ENCODE peak calls at places on chromosomes 2 and 18, in eight cellular contexts. Q is CD8-positive, alpha-beta T cell; M is fibroblast of lung; U is pancreas; S is Panc1; K is upper lobe of right lung; G is IMR-90; A is keratinocyte. I is an unnamed sample.

GRCh38 chr2:223306371-223306770 is 254.4 kb downstream of the KCNE4 start:
- DNase-seq in Q (no peak), M (peak; percentile 36), U (no peak), S (no peak), K (no peak), G (peak; percentile 49), A (no peak), I (no peak)

GRCh38 chr2:119264781-119265692 is 41.4 kb downstream of the STEAP3 start:
- DNase-seq in Q (peak; percentile 59), M (peak; percentile 31), U (peak; percentile 59), S (peak; percentile 28), K (peak; percentile 68), G (peak; percentile 48), A (no peak), I (no peak)

GRCh38 chr18:44238449-44238848 is 442.2 kb upstream of the SETBP1 start:
- DNase-seq in Q (no peak), M (peak; percentile 59), U (no peak), S (no peak), K (no peak), G (no peak), A (no peak), I (no peak)

GRCh38 chr2:209870067-209870466 is 98.4 kb downstream of the UNC80 start:
- DNase-seq in Q (no peak), M (no peak), U (no peak), S (no peak), K (no peak), G (no peak), A (no peak), I (no peak)

GRCh38 chr2:10900216-10901109 is 11.3 kb upstream of the KCNF1 start:
- DNase-seq in Q (no peak), M (no peak), U (no peak), S (no peak), K (no peak), G (peak; percentile 10), A (no peak), I (no peak)

GRCh38 chr2:110876167-110876999 is 144.0 kb downstream of the ACOXL start:
- DNase-seq in Q (no peak), M (no peak), U (no peak), S (no peak), K (no peak), G (no peak), A (no peak), I (no peak)

GRCh38 chr2:111624401-111625156 is 259.4 kb downstream of the ANAPC1 start:
- DNase-seq in Q (no peak), M (peak; percentile 69), U (no peak), S (no peak), K (no peak), G (peak; percentile 86), A (no peak), I (no peak)

GRCh38 chr18:23194150-23194968 is 59.1 kb downstream of the CABLES1 start:
- DNase-seq in Q (no peak), M (peak; percentile 53), U (no peak), S (no peak), K (no peak), G (peak; percentile 65), A (no peak), I (no peak)

GRCh38 chr2:222805591-222806304 is 55.1 kb upstream of the ACSL3 start:
- DNase-seq in Q (no peak), M (no peak), U (no peak), S (no peak), K (no peak), G (no peak), A (peak; percentile 40), I (no peak)

GRCh38 chr2:39595116-39595515 is 70.6 kb upstream of the TMEM178A start:
- DNase-seq in Q (no peak), M (no peak), U (no peak), S (no peak), K (no peak), G (no peak), A (no peak), I (no peak)

GRCh38 chr2:200252661-200253067 is 53.8 kb upstream of the SPATS2L start:
- DNase-seq in Q (no peak), M (peak; percentile 60), U (peak; percentile 63), S (no peak), K (no peak), G (peak; percentile 93), A (no peak), I (no peak)

GRCh38 chr2:76295762-76296161 is 585.0 kb upstream of the GCFC2 start:
- DNase-seq in Q (no peak), M (no peak), U (no peak), S (no peak), K (no peak), G (no peak), A (no peak), I (no peak)

GRCh38 chr2:12501469-12502147 is 215.1 kb upstream of the TRIB2 start:
- DNase-seq in Q (peak; percentile 84), M (no peak), U (no peak), S (no peak), K (no peak), G (peak; percentile 32), A (no peak), I (peak; percentile 71)

GRCh38 chr2:69086466-69086865 is 73.5 kb downstream of the ANTXR1 start:
- DNase-seq in Q (no peak), M (peak; percentile 63), U (no peak), S (no peak), K (no peak), G (no peak), A (no peak), I (no peak)

GRCh38 chr2:174518397-174518796 is 31.6 kb upstream of the GPR155 start:
- DNase-seq in Q (no peak), M (no peak), U (no peak), S (no peak), K (no peak), G (no peak), A (no peak), I (no peak)

GRCh38 chr2:150192701-150193100 is 294.8 kb downstream of the RND3 start:
- DNase-seq in Q (no peak), M (no peak), U (no peak), S (no peak), K (no peak), G (no peak), A (no peak), I (no peak)

GRCh38 chr2:38155025-38155424 is 79.1 kb upstream of the CYP1B1 start:
- DNase-seq in Q (no peak), M (peak; percentile 55), U (no peak), S (no peak), K (no peak), G (no peak), A (no peak), I (no peak)

GRCh38 chr2:71513721-71514120 is 60.4 kb downstream of the DYSF start:
- DNase-seq in Q (no peak), M (no peak), U (no peak), S (no peak), K (peak; percentile 40), G (no peak), A (no peak), I (no peak)

GRCh38 chr18:56108486-56109367 is 520.7 kb upstream of the TCF4 start:
- DNase-seq in Q (no peak), M (peak; percentile 24), U (no peak), S (no peak), K (no peak), G (no peak), A (no peak), I (no peak)

GRCh38 chr2:174334781-174335604 is at the start of gene SP9:
- DNase-seq in Q (no peak), M (peak; percentile 71), U (no peak), S (no peak), K (no peak), G (peak; percentile 46), A (no peak), I (peak; percentile 24)

GRCh38 chr2:28162538-28162937 is 230.1 kb upstream of the FOSL2 start:
- DNase-seq in Q (no peak), M (no peak), U (no peak), S (no peak), K (no peak), G (no peak), A (no peak), I (no peak)
- H3K4me1 ChIP-seq in Q (no peaks in the 10 kb centered on the region), M (peaks cover 19% of the 10 kb centered on the region), U (no peaks in the 10 kb centered on the region), S (no peaks in the 10 kb centered on the region), K (peaks cover 15% of the 10 kb centered on the region), G (peaks cover 16% of the 10 kb centered on the region), A (peaks cover 26% of the 10 kb centered on the region), I (no peaks in the 10 kb centered on the region)

DNA sequence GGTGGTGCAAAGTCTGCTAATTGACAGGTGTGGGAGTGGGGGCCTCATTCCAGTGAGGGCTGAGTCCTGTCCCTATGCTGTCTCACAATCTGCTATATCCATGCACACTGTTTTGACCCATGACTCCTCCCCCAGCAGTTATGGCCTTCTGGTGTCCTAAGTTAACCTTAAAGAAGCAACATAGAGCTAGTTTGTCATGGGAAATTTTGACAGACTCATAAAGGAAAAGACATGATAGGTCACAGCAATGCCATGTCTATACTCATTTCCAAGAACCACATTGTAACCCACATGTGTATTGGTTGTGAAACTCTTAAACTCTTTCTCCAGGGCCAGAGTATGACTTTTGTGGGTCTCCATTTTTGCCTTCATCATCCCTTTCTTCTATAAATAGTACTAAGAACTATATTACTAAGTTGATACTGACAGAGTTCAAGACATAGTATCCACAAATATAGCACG is 78.2 kb upstream of the SLC1A4 start:
- DNase-seq in Q (no peak), M (no peak), U (no peak), S (no peak), K (no peak), G (no peak), A (no peak), I (no peak)
- H3K27ac ChIP-seq in Q (no peak overlapping the region), M (no peak overlapping the region), U (no peak overlapping the region), S (no peak overlapping the region), K (no peak overlapping the region), G (no peak overlapping the region), A (no peak overlapping the region), I (no peak overlapping the region)

GRCh38 chr2:28515176-28515751 is 19.4 kb downstream of the PLB1 start:
- DNase-seq in Q (no peak), M (no peak), U (no peak), S (no peak), K (no peak), G (no peak), A (no peak), I (no peak)
- H3K9me3 ChIP-seq in Q (no peaks in the 10 kb centered on the region), M (no peaks in the 10 kb centered on the region), U (no peaks in the 10 kb centered on the region), S (peaks cover 4% of the 10 kb centered on the region), K (no peaks in the 10 kb centered on the region), G (no peaks in the 10 kb centered on the region), A (no peaks in the 10 kb centered on the region), I (no peaks in the 10 kb centered on the region)

DNA sequence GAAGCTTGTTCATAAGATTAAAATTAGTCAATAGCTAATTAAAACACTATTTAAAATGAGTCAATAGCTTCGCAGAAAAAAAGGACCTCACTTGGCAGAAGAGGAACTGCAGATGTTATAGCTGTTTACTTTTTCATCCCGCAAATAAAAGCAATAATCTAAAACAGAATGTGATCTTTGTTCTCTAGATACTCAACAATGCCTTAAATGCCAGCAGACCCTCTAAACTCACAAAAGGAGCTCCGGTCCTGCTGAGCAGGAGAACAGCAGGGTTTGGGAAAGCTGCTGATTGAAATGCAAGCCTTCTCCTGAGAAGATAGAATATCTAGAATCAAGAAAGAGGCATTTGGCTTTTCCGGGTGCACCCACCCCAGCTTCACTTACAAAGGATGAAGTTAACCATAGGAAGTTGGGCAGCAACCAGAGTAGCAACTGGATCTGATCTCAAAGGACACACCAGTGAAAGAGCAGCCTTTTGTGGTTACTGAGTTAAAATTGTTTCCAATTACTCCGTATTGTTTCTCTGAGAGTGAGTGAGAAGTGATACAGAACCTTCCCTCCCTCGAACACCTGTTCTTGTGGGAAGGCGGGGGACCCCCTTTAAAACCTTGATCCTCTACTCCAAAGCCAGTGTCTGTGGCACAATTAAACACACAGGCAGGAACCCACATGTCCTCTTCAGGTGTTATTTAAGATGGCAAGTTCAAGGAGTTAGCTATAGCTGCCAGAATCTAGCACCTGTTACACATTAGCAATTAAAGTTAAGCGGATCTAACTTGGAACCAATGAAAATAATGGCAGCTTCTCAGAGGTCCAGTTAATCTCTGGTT is 6.8 kb downstream of the CCBE1 start:
- DNase-seq in Q (no peak), M (peak; percentile 23), U (no peak), S (no peak), K (no peak), G (no peak), A (no peak), I (no peak)
- H3K4me1 ChIP-seq in Q (no peaks in the 10 kb centered on the region), M (peaks cover 15% of the 10 kb centered on the region), U (no peaks in the 10 kb centered on the region), S (no peaks in the 10 kb centered on the region), K (peaks cover 5% of the 10 kb centered on the region), G (peaks cover 25% of the 10 kb centered on the region), A (peaks cover 15% of the 10 kb centered on the region), I (no peaks in the 10 kb centered on the region)